ENCODE peak calls at places on chromosomes 4 and X, in four cellular contexts. U, F, L and N are unnamed samples.

GRCh38 chrX:40105791-40106676 is 8.3 kb upstream of the BCOR start:
- DNase-seq in U (peak), F (peak), L (peak), N (peak)

GRCh38 chr4:168731006-168731636 is 234.3 kb downstream of the PALLD start:
- DNase-seq in F (peak), L (no peak), U (no peak), N (peak)

GRCh38 chr4:145418739-145419138 is 62.9 kb upstream of the SMAD1 start:
- DNase-seq in U (no peak), F (no peak), L (no peak), N (no peak)

GRCh38 chr4:92305148-92305877 is 1.5 kb downstream of the GRID2 start:
- DNase-seq in L (peak), U (peak), F (peak), N (peak)

GRCh38 chr4:164945146-164945545 is 32.3 kb downstream of the TRIM61 start:
- DNase-seq in F (no peak), U (no peak), L (no peak), N (no peak)

GRCh38 chr4:94332983-94333590 is 9.5 kb downstream of the HPGDS start:
- DNase-seq in U (no peak), L (no peak), F (peak), N (no peak)

GRCh38 chrX:46279214-46279924 is 265.9 kb downstream of the ZNF674 start:
- DNase-seq in L (no peak), U (no peak), F (no peak), N (no peak)

GRCh38 chrX:12955882-12956703 is 18.8 kb upstream of the TMSB4X start:
- DNase-seq in L (no peak), U (peak), F (peak), N (peak)

GRCh38 chrX:15567886-15568616 is 32.7 kb downstream of the ACE2 start:
- DNase-seq in L (no peak), U (no peak), F (peak), N (peak)

GRCh38 chr4:5750052-5750950 is 39.3 kb downstream of the EVC start:
- DNase-seq in L (no peak), F (peak), U (no peak), N (no peak)

GRCh38 chrX:107601326-107601725 is 27.0 kb upstream of the PRPS1 start:
- DNase-seq in F (no peak), U (no peak), L (no peak), N (no peak)

GRCh38 chr4:123361195-123361861 is 35.3 kb upstream of the SPRY1 start:
- DNase-seq in L (no peak), U (no peak), F (peak), N (peak)

GRCh38 chr4:2402941-2403340 is 15.5 kb downstream of the ZFYVE28 start:
- DNase-seq in L (no peak), F (no peak), U (no peak), N (no peak)

GRCh38 chrX:153487590-153488071 is 7.1 kb upstream of the BGN start:
- DNase-seq in U (peak), L (no peak), F (no peak), N (no peak)

GRCh38 chr4:126247409-126247808 is 932.7 kb downstream of the FAT4 start:
- DNase-seq in L (no peak), U (no peak), F (no peak), N (no peak)

GRCh38 chrX:53300157-53300556 is 18.8 kb upstream of the IQSEC2 start:
- DNase-seq in L (no peak), U (no peak), F (no peak), N (no peak)

GRCh38 chr4:73967891-73968290 is 13.9 kb downstream of the PF4 start:
- DNase-seq in F (no peak), U (no peak), L (no peak), N (no peak)

GRCh38 chr4:166174717-166175510 is 301.9 kb downstream of the TLL1 start:
- DNase-seq in L (no peak), U (no peak), F (peak), N (peak)

DNA sequence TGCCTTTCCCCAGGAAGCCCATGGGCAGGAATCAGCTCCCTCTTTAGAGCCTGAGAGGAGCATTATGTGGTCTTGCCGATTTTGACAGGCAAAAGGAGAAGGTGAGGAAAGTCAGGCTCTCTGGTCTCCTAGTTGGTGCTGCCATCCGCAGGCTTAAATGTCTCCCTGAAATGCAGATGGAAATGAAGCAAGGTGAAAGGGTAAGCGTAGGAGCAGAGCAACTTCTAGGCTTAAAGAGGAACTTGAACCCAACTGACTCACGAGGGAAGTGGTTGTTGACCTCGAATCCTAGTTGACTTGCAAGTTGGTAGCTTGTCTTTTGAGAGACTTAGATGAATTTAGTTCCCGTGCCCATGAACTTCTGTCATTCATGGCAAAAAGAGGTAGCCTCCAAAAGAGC is 205.9 kb downstream of the PTTG2 start:
- DNase-seq in L (no peak), U (no peak), F (no peak), N (no peak)
- TF ChIP-seq CTCF in L (no peak), U (no peak), F (peak), N (no peak)

GRCh38 chrX:119516157-119516702 is 48.0 kb downstream of the SLC25A5 start:
- DNase-seq in F (peak), L (no peak), U (no peak), N (peak)

GRCh38 chrX:119507206-119507605 is 39.0 kb downstream of the SLC25A5 start:
- DNase-seq in L (no peak), F (no peak), U (no peak), N (no peak)

DNA sequence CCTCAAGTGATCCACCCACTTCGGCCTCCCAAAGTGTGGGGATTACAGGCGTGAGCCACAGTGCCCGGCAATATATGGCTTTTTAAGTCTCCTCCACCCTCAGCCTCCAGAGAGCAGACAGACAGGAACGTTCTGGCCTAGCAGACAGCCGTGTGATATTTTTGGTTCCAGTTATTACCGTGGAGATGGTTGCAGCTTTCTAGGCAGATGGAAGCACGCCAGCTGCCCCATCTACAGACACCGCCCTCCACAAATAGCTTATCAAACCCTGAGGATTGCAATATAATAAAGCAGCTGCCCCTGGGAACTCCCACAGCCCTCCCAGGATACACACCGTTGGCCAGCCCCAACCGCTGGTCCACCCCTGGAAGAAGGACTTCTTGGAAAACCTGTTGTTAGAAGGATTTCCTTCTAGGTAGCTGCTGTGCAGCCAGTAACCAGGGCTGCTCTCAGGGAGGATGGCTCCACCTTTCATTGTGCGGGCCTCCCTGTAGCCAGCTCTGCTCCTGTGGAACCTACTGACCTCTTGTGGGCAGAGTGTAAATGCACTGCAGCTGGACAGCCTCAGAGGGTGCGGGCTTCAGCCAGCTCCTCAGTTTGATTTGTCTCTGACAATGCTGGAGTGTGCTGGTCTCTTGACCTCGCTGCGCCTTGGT is 44.0 kb downstream of the SLC25A5 start:
- DNase-seq in L (peak), F (peak), U (peak), N (peak)
- TF ChIP-seq CTCF in L (peak), F (peak), U (peak), N (peak)

DNA sequence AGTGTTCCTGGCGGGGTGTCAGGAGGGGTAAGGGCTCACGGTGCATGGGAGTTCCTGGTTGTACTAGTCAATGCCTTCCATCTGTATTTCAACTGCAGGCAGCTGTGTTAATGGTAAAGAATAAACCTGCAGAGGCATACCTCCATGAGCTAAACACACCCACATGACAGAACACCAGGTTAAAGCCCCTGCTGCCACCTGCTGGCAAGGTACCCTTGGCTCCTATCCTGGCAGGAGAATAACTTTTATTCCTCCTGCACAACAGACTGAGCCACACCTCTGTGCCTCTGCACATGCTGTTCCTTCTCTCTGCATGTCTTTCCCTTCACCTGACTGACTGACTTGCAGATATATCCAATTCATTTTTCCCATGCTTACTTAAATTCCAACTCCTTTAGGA is 11.1 kb downstream of the ITIH6 start:
- DNase-seq in U (no peak), L (no peak), F (no peak), N (peak)
- TF ChIP-seq CTCF in U (no peak), L (peak), F (peak), N (peak)

GRCh38 chr4:83323136-83323535 is 11.5 kb downstream of the HPSE start:
- DNase-seq in F (no peak), U (no peak), L (no peak), N (no peak)
- TF ChIP-seq CTCF in F (no peak), U (no peak), L (no peak), N (no peak)

GRCh38 chr4:82493721-82494425 is 63.5 kb downstream of the ENOPH1 start:
- DNase-seq in U (no peak), L (no peak), F (no peak), N (no peak)

GRCh38 chr4:82489076-82489475 is 58.7 kb downstream of the ENOPH1 start:
- DNase-seq in F (no peak), L (no peak), U (no peak), N (no peak)

GRCh38 chr4:82484987-82485783 is 54.8 kb downstream of the ENOPH1 start:
- DNase-seq in F (peak), L (no peak), U (no peak), N (no peak)

GRCh38 chr4:82491251-82491960 is 61.0 kb downstream of the ENOPH1 start:
- DNase-seq in F (peak), L (no peak), U (no peak), N (no peak)

DNA sequence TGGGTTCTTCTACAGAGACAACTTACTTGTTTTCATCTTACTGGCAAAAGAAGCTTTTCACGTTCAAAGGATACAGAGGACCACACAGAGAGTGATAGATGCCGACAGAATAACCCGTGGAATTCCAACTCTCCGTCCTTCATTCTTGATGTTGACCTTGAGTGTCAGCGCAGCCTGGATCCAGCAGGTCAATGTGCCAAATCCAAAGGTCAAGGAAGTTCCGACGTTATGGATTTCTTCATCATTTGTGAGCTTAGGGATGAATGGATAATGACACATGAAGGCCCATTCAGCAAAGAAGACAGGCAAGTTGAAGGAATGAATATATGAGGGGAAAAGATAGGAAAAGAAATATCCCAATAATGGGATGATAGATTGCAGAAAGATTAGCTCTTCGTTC is 59.6 kb downstream of the ENOPH1 start:
- DNase-seq in U (no peak), F (no peak), L (no peak), N (no peak)
- TF ChIP-seq CTCF in U (no peak), F (no peak), L (no peak), N (no peak)

GRCh38 chr4:183602444-183603102 is 56.4 kb downstream of the RWDD4 start:
- DNase-seq in U (no peak), F (peak), L (no peak), N (peak)

GRCh38 chr4:183601381-183601780 is 57.6 kb downstream of the RWDD4 start:
- DNase-seq in L (no peak), F (no peak), U (no peak), N (no peak)

GRCh38 chr4:183599690-183600089 is 59.3 kb downstream of the RWDD4 start:
- DNase-seq in F (no peak), L (no peak), U (no peak), N (no peak)

GRCh38 chr4:183599284-183599683 is 59.7 kb downstream of the RWDD4 start:
- DNase-seq in L (no peak), U (no peak), F (no peak), N (no peak)

GRCh38 chr4:183600189-183600685 is 58.7 kb downstream of the RWDD4 start:
- DNase-seq in U (no peak), L (no peak), F (peak), N (peak)
- TF ChIP-seq CTCF in U (no peak), L (peak), F (peak), N (no peak)

DNA sequence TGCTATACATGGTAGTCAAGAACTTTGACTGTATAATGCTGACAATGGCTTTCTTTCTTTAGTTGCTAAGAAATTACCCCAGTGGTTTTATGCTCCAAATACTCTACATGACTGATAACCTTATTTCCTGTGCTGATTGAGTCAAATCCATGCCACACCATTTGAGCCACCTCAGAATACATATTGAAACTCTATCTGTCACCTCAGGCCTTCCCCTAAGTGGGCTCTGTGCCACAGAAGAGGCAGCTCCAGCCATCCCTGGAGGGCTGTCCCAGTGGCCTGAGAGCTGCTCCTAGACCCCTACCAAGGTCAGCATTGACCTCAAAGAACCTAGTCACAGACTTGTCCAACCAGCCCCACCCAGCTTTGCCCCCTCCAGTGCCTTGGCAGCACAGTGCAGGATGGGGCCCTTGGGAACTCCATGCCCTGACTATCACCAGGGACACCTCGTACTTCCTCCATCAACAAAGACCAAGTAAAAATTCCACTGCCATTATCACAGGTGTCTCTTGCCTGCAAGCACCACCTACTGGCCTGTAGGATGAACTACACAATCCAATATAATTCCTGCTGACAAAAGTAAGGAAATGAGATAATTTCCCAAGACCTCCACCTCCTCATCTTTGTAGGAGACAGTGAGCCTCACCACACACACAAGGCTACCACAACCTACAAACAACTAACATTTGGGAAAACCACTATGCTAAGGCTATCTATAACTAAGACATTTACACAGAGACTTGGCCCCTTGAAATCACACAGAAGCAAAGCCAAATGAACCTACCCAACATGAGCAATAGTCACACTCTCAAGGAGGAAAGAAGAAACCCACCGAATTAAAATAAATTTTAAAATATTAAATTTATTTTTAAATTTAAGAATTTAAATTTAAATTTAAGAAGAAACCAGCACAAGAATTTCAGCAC is 239.9 kb downstream of the NKX6-1 start:
- DNase-seq in L (no peak), F (peak), U (no peak), N (peak)
- TF ChIP-seq CTCF in L (peak), F (peak), U (peak), N (peak)

GRCh38 chr4:1299301-1299860 is 9.7 kb downstream of the MAEA start:
- DNase-seq in L (no peak), F (no peak), U (no peak), N (no peak)

GRCh38 chr4:1297456-1298325 is 8.0 kb downstream of the MAEA start:
- DNase-seq in L (no peak), F (no peak), U (no peak), N (no peak)

GRCh38 chr4:1296324-1297022 is 6.8 kb downstream of the MAEA start:
- DNase-seq in L (no peak), F (no peak), U (no peak), N (no peak)

GRCh38 chr4:1297023-1297395 is 7.3 kb downstream of the MAEA start:
- DNase-seq in U (no peak), F (no peak), L (no peak), N (no peak)

GRCh38 chr4:1298461-1298860 is 8.8 kb downstream of the MAEA start:
- DNase-seq in L (no peak), F (no peak), U (no peak), N (no peak)
- TF ChIP-seq CTCF in L (no peak), F (no peak), U (no peak), N (no peak)

DNA sequence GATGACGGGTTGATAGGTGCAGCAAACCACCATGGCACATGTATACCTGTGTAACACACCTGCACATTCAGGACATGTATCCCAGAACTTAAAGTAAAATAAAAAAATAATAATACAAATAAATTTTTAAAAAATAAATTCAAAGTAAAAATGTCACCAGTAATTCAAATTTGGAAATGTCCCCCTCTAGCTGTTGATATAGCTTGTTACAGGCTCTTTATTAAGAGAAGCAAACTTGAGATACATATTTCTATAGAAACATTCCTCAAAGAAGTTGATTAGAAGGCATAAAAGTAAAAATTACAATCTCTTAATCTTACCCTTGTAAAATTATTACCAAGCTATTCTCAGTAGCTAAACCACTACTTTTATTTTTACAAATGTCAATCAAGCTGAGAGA is 1397.0 kb downstream of the FAM133A start:
- DNase-seq in U (no peak), F (peak), L (no peak), N (no peak)
- TF ChIP-seq CTCF in U (peak), F (peak), L (peak), N (no peak)

DNA sequence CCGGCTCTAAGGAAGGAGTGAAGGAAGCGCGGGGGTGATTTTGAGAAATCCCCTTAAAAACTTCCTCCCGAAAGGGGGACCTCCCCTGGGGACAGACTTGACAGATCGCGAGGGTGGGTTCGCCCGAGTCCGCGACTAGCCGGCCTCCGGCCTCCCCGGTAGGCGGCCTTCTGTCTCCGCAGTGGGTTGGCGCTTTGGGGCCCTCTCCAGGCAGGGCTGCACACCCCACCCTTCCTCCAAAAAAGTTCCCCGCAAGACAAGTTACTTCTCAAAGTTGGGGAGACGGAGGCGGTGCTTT is 24.8 kb downstream of the HOPX start:
- DNase-seq in L (no peak), U (peak), F (no peak), N (no peak)
- TF ChIP-seq CTCF in L (peak), U (no peak), F (peak), N (no peak)